ENCODE peak calls at places on chromosomes 6 and 20, in six cellular contexts. One of them, this sample, is unnamed.

GRCh38 chr6:90194371-90194841 is 102.2 kb downstream of the BACH2 start:
- DNase-seq in mesendoderm: no peak
- DNase-seq in H1: no peak
- DNase-seq in neuronal stem cell: no peak
- DNase-seq in H9: no peak
- DNase-seq in mesenchymal stem cell: peak
- DNase-seq in this sample: peak

GRCh38 chr6:36676142-36677058 is 2.1 kb upstream of the CDKN1A start:
- DNase-seq in mesendoderm: peak
- DNase-seq in H1: no peak
- DNase-seq in neuronal stem cell: peak
- DNase-seq in H9: peak
- DNase-seq in mesenchymal stem cell: peak
- DNase-seq in this sample: peak

GRCh38 chr6:56659721-56660373 is 17.2 kb upstream of the DST start:
- DNase-seq in mesendoderm: peak
- DNase-seq in H1: no peak
- DNase-seq in neuronal stem cell: no peak
- DNase-seq in H9: no peak
- DNase-seq in mesenchymal stem cell: no peak
- DNase-seq in this sample: no peak

GRCh38 chr6:12222405-12223366 is 67.5 kb upstream of the EDN1 start:
- DNase-seq in mesendoderm: peak
- DNase-seq in H1: no peak
- DNase-seq in neuronal stem cell: no peak
- DNase-seq in H9: no peak
- DNase-seq in mesenchymal stem cell: no peak
- DNase-seq in this sample: no peak

GRCh38 chr6:136607932-136608772 is 57.9 kb upstream of the MAP7 start:
- DNase-seq in mesendoderm: peak
- DNase-seq in H1: no peak
- DNase-seq in neuronal stem cell: peak
- DNase-seq in H9: peak
- DNase-seq in mesenchymal stem cell: peak
- DNase-seq in this sample: peak

GRCh38 chr6:25369450-25370086 is 90.4 kb downstream of the CARMIL1 start:
- DNase-seq in mesendoderm: peak
- DNase-seq in H1: no peak
- DNase-seq in neuronal stem cell: no peak
- DNase-seq in H9: peak
- DNase-seq in mesenchymal stem cell: no peak
- DNase-seq in this sample: no peak

GRCh38 chr20:49252556-49253350 is 25.1 kb downstream of the ZNFX1 start:
- DNase-seq in mesendoderm: no peak
- DNase-seq in H1: no peak
- DNase-seq in neuronal stem cell: no peak
- DNase-seq in H9: no peak
- DNase-seq in mesenchymal stem cell: no peak
- DNase-seq in this sample: no peak

GRCh38 chr20:48149887-48150286 is 364.6 kb upstream of the SULF2 start:
- DNase-seq in mesendoderm: no peak
- DNase-seq in H1: no peak
- DNase-seq in neuronal stem cell: no peak
- DNase-seq in H9: no peak
- DNase-seq in mesenchymal stem cell: no peak
- DNase-seq in this sample: no peak

GRCh38 chr20:33076662-33077398 is 2.6 kb upstream of the BPIFB4 start:
- DNase-seq in mesendoderm: peak
- DNase-seq in H1: no peak
- DNase-seq in neuronal stem cell: no peak
- DNase-seq in H9: no peak
- DNase-seq in mesenchymal stem cell: no peak
- DNase-seq in this sample: no peak

GRCh38 chr20:63553251-63553932 is 567 bp upstream of the FNDC11 start:
- DNase-seq in mesendoderm: peak
- DNase-seq in H1: peak
- DNase-seq in neuronal stem cell: peak
- DNase-seq in H9: peak
- DNase-seq in mesenchymal stem cell: peak
- DNase-seq in this sample: peak

GRCh38 chr6:132813173-132813856 is 1.1 kb upstream of the RPS12 start:
- DNase-seq in mesendoderm: peak
- DNase-seq in H1: no peak
- DNase-seq in neuronal stem cell: no peak
- DNase-seq in H9: peak
- DNase-seq in mesenchymal stem cell: peak
- DNase-seq in this sample: no peak

GRCh38 chr6:42201382-42201781 is 6.6 kb upstream of the GUCA1B start:
- DNase-seq in mesendoderm: no peak
- DNase-seq in H1: no peak
- DNase-seq in neuronal stem cell: no peak
- DNase-seq in H9: no peak
- DNase-seq in mesenchymal stem cell: no peak
- DNase-seq in this sample: peak

GRCh38 chr6:89298680-89299450 is 16.2 kb downstream of the GABRR2 start:
- DNase-seq in mesendoderm: peak
- DNase-seq in H1: no peak
- DNase-seq in neuronal stem cell: no peak
- DNase-seq in H9: no peak
- DNase-seq in mesenchymal stem cell: peak
- DNase-seq in this sample: peak

GRCh38 chr6:53005667-53006250 is 10.7 kb upstream of the GSTA4 start:
- DNase-seq in mesendoderm: no peak
- DNase-seq in H1: no peak
- DNase-seq in neuronal stem cell: no peak
- DNase-seq in H9: peak
- DNase-seq in mesenchymal stem cell: no peak
- DNase-seq in this sample: no peak

GRCh38 chr6:21264288-21264818 is 329.2 kb upstream of the SOX4 start:
- DNase-seq in mesendoderm: no peak
- DNase-seq in H1: no peak
- DNase-seq in neuronal stem cell: no peak
- DNase-seq in H9: no peak
- DNase-seq in mesenchymal stem cell: no peak
- DNase-seq in this sample: no peak

GRCh38 chr6:99121748-99122147 is 174.0 kb upstream of the FBXL4 start:
- DNase-seq in mesendoderm: no peak
- DNase-seq in H1: no peak
- DNase-seq in neuronal stem cell: no peak
- DNase-seq in H9: no peak
- DNase-seq in mesenchymal stem cell: no peak
- DNase-seq in this sample: no peak

GRCh38 chr6:83215131-83216047 is 22.2 kb downstream of the RWDD2A start:
- DNase-seq in mesendoderm: peak
- DNase-seq in H1: no peak
- DNase-seq in neuronal stem cell: peak
- DNase-seq in H9: peak
- DNase-seq in mesenchymal stem cell: peak
- DNase-seq in this sample: peak

GRCh38 chr20:62995481-62995880 is 11.3 kb downstream of the BHLHE23 start:
- DNase-seq in mesendoderm: no peak
- DNase-seq in H1: no peak
- DNase-seq in neuronal stem cell: no peak
- DNase-seq in H9: no peak
- DNase-seq in mesenchymal stem cell: no peak
- DNase-seq in this sample: no peak

GRCh38 chr6:52162940-52163908 is 23.0 kb upstream of the IL17A start:
- DNase-seq in mesendoderm: peak
- DNase-seq in H1: no peak
- DNase-seq in neuronal stem cell: no peak
- DNase-seq in H9: no peak
- DNase-seq in mesenchymal stem cell: peak
- DNase-seq in this sample: peak

DNA sequence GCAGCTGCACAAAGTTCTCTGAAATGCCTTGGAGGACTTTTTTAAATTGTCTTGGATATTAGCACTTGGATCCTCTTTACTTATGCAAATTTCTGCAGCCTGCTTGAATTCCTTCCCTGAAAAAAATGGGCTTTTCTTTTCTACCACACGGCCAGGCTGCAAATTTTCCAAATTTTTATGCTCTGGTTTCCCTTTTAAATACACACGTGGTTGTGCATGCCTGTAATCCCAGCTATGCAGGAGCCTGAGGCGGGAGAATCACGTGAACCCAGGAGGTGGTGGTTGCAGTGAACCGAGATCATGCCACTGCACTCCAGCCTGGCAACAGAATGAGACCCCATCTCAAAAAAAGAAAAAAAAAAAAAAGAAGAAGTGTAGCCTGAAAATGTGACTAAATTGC is 76.1 kb upstream of the PRND start:
- DNase-seq in mesendoderm: no peak
- DNase-seq in H1: no peak
- DNase-seq in neuronal stem cell: no peak
- DNase-seq in H9: no peak
- DNase-seq in mesenchymal stem cell: no peak
- DNase-seq in this sample: no peak
- H2BK15ac ChIP-seq in mesendoderm: no peak
- H2BK15ac ChIP-seq in H1: no peak
- H2BK15ac ChIP-seq in neuronal stem cell: no peak
- H2BK15ac ChIP-seq in H9: no peak
- H2BK15ac ChIP-seq in mesenchymal stem cell: no peak
- H2BK15ac ChIP-seq in this sample: no peak

GRCh38 chr20:52103911-52104545 is 87.6 kb downstream of the ZFP64 start:
- DNase-seq in mesendoderm: peak
- DNase-seq in H1: peak
- DNase-seq in neuronal stem cell: no peak
- DNase-seq in H9: peak
- DNase-seq in mesenchymal stem cell: peak
- DNase-seq in this sample: peak
- H2BK15ac ChIP-seq in mesendoderm: no peak
- H2BK15ac ChIP-seq in H1: peak
- H2BK15ac ChIP-seq in neuronal stem cell: no peak
- H2BK15ac ChIP-seq in H9: no peak
- H2BK15ac ChIP-seq in mesenchymal stem cell: no peak
- H2BK15ac ChIP-seq in this sample: no peak

GRCh38 chr6:16318953-16319720 is 80.8 kb downstream of the GMPR start:
- DNase-seq in mesendoderm: no peak
- DNase-seq in H1: no peak
- DNase-seq in neuronal stem cell: no peak
- DNase-seq in H9: no peak
- DNase-seq in mesenchymal stem cell: no peak
- DNase-seq in this sample: no peak
- H2BK15ac ChIP-seq in mesendoderm: no peak
- H2BK15ac ChIP-seq in H1: no peak
- H2BK15ac ChIP-seq in neuronal stem cell: no peak
- H2BK15ac ChIP-seq in H9: no peak
- H2BK15ac ChIP-seq in mesenchymal stem cell: peak
- H2BK15ac ChIP-seq in this sample: peak

GRCh38 chr6:116858060-116858459 is 19.0 kb upstream of the RFX6 start:
- DNase-seq in mesendoderm: no peak
- DNase-seq in H1: no peak
- DNase-seq in neuronal stem cell: no peak
- DNase-seq in H9: no peak
- DNase-seq in mesenchymal stem cell: no peak
- DNase-seq in this sample: no peak
- H2BK15ac ChIP-seq in mesendoderm: no peak
- H2BK15ac ChIP-seq in H1: no peak
- H2BK15ac ChIP-seq in neuronal stem cell: no peak
- H2BK15ac ChIP-seq in H9: no peak
- H2BK15ac ChIP-seq in mesenchymal stem cell: no peak
- H2BK15ac ChIP-seq in this sample: no peak

DNA sequence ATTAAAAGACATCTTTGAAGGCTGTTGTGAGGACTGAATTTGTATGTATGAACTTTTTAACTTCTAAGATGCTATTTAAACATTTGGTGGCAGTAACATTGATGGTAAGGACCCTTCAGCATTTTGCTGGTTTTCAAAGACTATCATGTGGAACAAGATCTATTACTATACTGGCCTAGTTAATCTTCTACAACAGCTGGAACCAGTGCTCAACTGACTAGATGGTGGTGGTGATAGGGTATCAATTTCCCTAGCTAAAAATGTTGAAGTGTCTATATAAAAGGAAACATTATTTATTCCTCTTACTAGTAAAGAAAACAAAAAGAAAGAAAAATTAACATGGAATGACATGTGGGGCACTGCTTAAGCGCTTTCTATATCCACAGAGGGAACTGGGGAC is 195.7 kb downstream of the TASP1 start:
- DNase-seq in mesendoderm: no peak
- DNase-seq in H1: no peak
- DNase-seq in neuronal stem cell: no peak
- DNase-seq in H9: no peak
- DNase-seq in mesenchymal stem cell: no peak
- DNase-seq in this sample: no peak
- H2BK15ac ChIP-seq in mesendoderm: no peak
- H2BK15ac ChIP-seq in H1: no peak
- H2BK15ac ChIP-seq in neuronal stem cell: no peak
- H2BK15ac ChIP-seq in H9: no peak
- H2BK15ac ChIP-seq in mesenchymal stem cell: no peak
- H2BK15ac ChIP-seq in this sample: no peak

GRCh38 chr6:139115980-139116758 is 18.7 kb upstream of the HECA start:
- DNase-seq in mesendoderm: no peak
- DNase-seq in H1: no peak
- DNase-seq in neuronal stem cell: no peak
- DNase-seq in H9: no peak
- DNase-seq in mesenchymal stem cell: no peak
- DNase-seq in this sample: no peak

GRCh38 chr6:139112146-139112545 is 22.7 kb upstream of the HECA start:
- DNase-seq in mesendoderm: peak
- DNase-seq in H1: no peak
- DNase-seq in neuronal stem cell: no peak
- DNase-seq in H9: no peak
- DNase-seq in mesenchymal stem cell: no peak
- DNase-seq in this sample: peak

GRCh38 chr6:139112561-139112960 is 22.3 kb upstream of the HECA start:
- DNase-seq in mesendoderm: no peak
- DNase-seq in H1: no peak
- DNase-seq in neuronal stem cell: no peak
- DNase-seq in H9: no peak
- DNase-seq in mesenchymal stem cell: no peak
- DNase-seq in this sample: no peak

GRCh38 chr6:139117734-139118133 is 17.1 kb upstream of the HECA start:
- DNase-seq in mesendoderm: no peak
- DNase-seq in H1: no peak
- DNase-seq in neuronal stem cell: no peak
- DNase-seq in H9: no peak
- DNase-seq in mesenchymal stem cell: peak
- DNase-seq in this sample: no peak

DNA sequence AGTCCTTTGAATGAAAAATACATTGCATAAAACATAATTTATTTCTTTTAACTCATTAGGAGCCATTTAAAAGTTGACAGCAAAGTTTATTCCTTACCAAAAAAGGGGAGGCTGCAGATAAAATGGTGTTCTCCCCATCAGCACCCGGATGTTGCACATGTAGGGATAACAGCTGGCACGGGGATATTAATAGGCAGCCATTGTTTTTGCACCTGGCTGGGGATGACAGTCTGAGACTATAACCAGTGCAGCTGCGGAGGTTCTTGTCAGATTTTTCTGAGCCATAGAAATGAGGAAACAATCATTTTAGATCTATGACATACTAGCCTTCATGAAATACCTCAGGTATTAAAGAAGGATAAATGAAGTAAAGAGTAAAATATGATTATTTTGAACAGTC is 20.1 kb upstream of the HECA start:
- DNase-seq in mesendoderm: no peak
- DNase-seq in H1: no peak
- DNase-seq in neuronal stem cell: no peak
- DNase-seq in H9: no peak
- DNase-seq in mesenchymal stem cell: no peak
- DNase-seq in this sample: no peak
- H2BK15ac ChIP-seq in mesendoderm: no peak
- H2BK15ac ChIP-seq in H1: no peak
- H2BK15ac ChIP-seq in neuronal stem cell: no peak
- H2BK15ac ChIP-seq in H9: no peak
- H2BK15ac ChIP-seq in mesenchymal stem cell: no peak
- H2BK15ac ChIP-seq in this sample: no peak